ENCODE peak calls at places on chromosomes 12 and 14, in nine cellular contexts. X, V, B, Z, Q, A, L, G and J are unnamed samples.

GRCh38 chr12:109612975-109613502 is 39.4 kb downstream of the MVK start:
- DNase-seq in X (no peak), V (no peak), B (peak; percentile 55), Z (no peak), Q (no peak), A (no peak), L (no peak), G (no peak), J (no peak)

GRCh38 chr12:30134229-30134628 is 350.5 kb upstream of the TMTC1 start:
- DNase-seq in X (no peak), V (no peak), B (peak; percentile 49), Z (no peak), Q (no peak), A (no peak), L (no peak), G (no peak), J (no peak)

GRCh38 chr12:3990356-3990975 is 117.3 kb upstream of the PARP11 start:
- DNase-seq in X (no peak), V (no peak), B (no peak), Z (no peak), Q (no peak), A (no peak), L (no peak), G (no peak), J (no peak)

GRCh38 chr12:67754933-67755697 is 106.6 kb downstream of the DYRK2 start:
- DNase-seq in X (no peak), V (peak; percentile 20), B (no peak), Z (no peak), Q (no peak), A (peak; percentile 38), L (peak; percentile 53), G (no peak), J (no peak)

GRCh38 chr12:82942521-82942920 is 255.8 kb downstream of the TMTC2 start:
- DNase-seq in X (no peak), V (no peak), B (no peak), Z (no peak), Q (no peak), A (no peak), L (no peak), G (no peak), J (no peak)

GRCh38 chr12:44972746-44973421 is 78.0 kb downstream of the DBX2 start:
- DNase-seq in X (no peak), V (no peak), B (peak; percentile 34), Z (no peak), Q (no peak), A (no peak), L (no peak), G (no peak), J (peak; percentile 23)

GRCh38 chr14:66379116-66379515 is 107.1 kb upstream of the CCDC196 start:
- DNase-seq in X (no peak), V (peak; percentile 25), B (no peak), Z (no peak), Q (no peak), A (peak; percentile 33), L (peak; percentile 56), G (no peak), J (peak; percentile 84)

GRCh38 chr12:3491938-3492867 is 1.2 kb downstream of the PRMT8 start:
- DNase-seq in X (no peak), V (peak; percentile 40), B (peak; percentile 38), Z (peak; percentile 80), Q (peak; percentile 16), A (peak; percentile 62), L (peak; percentile 65), G (no peak), J (peak; percentile 72)

GRCh38 chr12:100827901-100828520 is 33.4 kb downstream of the ANO4 start:
- DNase-seq in X (no peak), V (no peak), B (peak; percentile 51), Z (no peak), Q (no peak), A (no peak), L (no peak), G (no peak), J (peak; percentile 14)

GRCh38 chr12:81976661-81977060 is 217.5 kb upstream of the PPFIA2 start:
- DNase-seq in X (no peak), V (no peak), B (no peak), Z (no peak), Q (no peak), A (no peak), L (no peak), G (no peak), J (no peak)

GRCh38 chr12:21026302-21026701 is 104.7 kb upstream of the SLCO1B1 start:
- DNase-seq in X (no peak), V (no peak), B (peak; percentile 15), Z (no peak), Q (no peak), A (no peak), L (no peak), G (no peak), J (no peak)

GRCh38 chr12:54662028-54662427 is 13.9 kb upstream of the DCD start:
- DNase-seq in X (no peak), V (no peak), B (no peak), Z (no peak), Q (no peak), A (no peak), L (no peak), G (no peak), J (no peak)

DNA sequence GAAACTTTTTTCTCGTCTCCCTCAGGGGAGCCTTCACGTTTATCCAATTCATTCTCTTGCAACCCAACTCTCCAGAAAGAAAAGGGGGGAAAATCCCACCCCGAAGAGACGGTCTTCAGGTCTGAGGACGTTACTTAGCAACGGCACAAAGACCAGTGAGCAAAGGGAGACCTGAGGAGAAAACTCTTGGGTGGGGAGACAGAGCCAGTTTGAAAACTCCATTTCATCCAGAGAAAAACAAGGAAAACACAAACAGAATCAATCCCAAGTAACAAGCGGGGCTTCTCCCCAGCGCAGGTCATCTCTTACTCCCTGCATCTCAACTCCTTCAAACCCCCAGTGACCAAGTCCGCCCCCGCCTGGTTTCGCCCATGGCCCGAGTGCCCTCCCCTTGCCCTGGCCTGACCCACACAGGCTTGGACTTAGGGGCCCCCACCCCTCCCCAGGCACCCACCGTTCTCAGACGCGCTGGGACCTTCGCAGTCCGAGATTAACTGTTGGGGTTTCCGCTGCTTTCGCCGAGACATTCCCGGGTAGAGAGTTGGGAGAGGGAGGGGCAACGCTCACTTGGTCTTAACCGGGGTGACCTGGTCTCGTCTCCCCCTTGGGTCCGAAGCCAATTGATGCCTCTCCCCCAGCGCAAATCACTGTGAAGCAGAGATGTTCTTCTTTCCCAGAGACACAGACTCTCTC is 10.4 kb upstream of the SALL2 start:
- DNase-seq in X (no peak), V (no peak), B (no peak), Z (no peak), Q (no peak), A (no peak), L (no peak), G (no peak), J (no peak)
- H3K4me3 ChIP-seq in X (peak overlapping the region; percentile 33), V (peak overlapping the region; percentile 58), B (no peak overlapping the region), Z (no peak overlapping the region), Q (peak overlapping the region; percentile 4), A (peak overlapping the region; percentile 15), L (peak overlapping the region; percentile 37), G (no peak overlapping the region), J (peak overlapping the region; percentile 45)

GRCh38 chr12:118315821-118316220 is 56.9 kb downstream of the TAOK3 start:
- DNase-seq in X (no peak), V (no peak), B (no peak), Z (no peak), Q (no peak), A (no peak), L (no peak), G (no peak), J (no peak)

GRCh38 chr12:118317729-118318128 is 55.0 kb downstream of the TAOK3 start:
- DNase-seq in X (no peak), V (no peak), B (no peak), Z (no peak), Q (no peak), A (no peak), L (no peak), G (no peak), J (no peak)

GRCh38 chr12:118319627-118320026 is 53.1 kb downstream of the TAOK3 start:
- DNase-seq in X (no peak), V (no peak), B (no peak), Z (no peak), Q (no peak), A (no peak), L (no peak), G (no peak), J (no peak)

DNA sequence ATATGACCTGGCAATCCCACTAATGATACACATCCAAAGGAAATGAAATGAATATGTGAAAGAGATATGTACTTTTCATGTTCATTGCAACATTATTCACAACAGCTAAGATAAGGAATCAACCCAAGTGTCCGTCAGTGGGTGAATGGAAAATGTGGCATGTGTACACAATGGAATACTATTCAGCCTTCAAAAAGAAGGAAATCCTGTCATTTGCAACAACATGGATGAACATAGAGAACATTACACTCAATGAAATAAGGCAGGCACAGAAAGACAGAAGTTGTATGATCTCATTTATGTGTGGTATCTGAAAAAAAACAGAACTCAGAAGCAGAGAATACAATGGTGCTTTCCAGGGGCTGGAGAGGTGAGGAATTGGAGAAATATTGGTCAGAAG is 54.0 kb downstream of the TAOK3 start:
- DNase-seq in X (no peak), V (no peak), B (no peak), Z (no peak), Q (no peak), A (no peak), L (no peak), G (no peak), J (no peak)
- H3K4me3 ChIP-seq in X (no peak overlapping the region), V (no peak overlapping the region), B (no peak overlapping the region), Z (no peak overlapping the region), Q (no peak overlapping the region), A (no peak overlapping the region), L (no peak overlapping the region), G (no peak overlapping the region), J (no peak overlapping the region)

DNA sequence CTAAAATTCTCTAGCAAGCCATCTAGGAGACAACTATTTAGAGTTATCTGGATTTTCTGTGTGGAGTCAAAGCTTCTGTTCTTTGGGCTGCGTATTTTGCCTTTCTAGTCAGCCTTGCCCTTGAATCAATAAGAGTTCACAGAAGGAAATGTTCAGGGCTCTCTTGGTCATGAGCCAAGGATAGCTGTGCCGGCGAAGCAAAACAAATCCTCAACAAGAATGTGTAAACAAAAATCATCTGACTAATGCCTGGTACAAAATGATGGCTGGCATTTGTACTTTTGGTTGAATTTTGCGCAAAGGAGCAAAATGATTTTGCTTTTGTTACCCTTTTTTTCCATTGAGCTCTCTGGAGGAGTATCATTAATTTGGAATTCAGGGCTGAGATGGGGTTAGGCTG is 171.1 kb downstream of the DACT1 start:
- DNase-seq in X (no peak), V (no peak), B (peak; percentile 55), Z (no peak), Q (no peak), A (no peak), L (no peak), G (no peak), J (peak; percentile 34)
- H3K4me3 ChIP-seq in X (no peak overlapping the region), V (no peak overlapping the region), B (no peak overlapping the region), Z (no peak overlapping the region), Q (no peak overlapping the region), A (no peak overlapping the region), L (no peak overlapping the region), G (no peak overlapping the region), J (no peak overlapping the region)

DNA sequence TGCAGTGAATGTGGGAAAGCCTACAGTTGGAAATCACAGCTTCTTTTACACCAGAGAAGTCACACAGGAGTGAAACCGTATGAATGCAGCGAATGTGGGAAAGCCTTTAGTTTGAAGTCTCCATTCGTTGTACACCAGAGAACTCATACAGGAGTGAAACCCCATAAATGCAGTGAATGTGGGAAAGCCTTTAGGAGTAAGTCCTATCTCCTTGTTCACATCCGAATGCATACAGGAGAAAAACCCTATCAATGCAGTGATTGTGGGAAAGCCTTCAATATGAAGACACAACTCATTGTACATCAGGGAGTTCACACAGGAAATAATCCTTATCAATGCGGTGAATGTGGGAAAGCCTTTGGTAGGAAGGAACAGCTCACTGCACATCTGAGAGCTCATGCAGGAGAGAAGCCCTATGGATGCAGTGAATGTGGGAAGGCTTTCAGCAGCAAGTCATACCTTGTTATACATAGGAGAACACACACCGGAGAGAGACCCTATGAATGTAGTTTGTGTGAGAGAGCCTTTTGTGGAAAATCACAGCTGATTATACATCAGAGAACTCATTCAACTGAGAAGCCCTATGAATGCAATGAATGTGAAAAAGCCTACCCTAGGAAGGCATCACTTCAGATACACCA is 24.6 kb downstream of the ZNF26 start:
- DNase-seq in X (no peak), V (no peak), B (peak; percentile 54), Z (no peak), Q (no peak), A (no peak), L (no peak), G (no peak), J (no peak)
- H3K4me3 ChIP-seq in X (no peak overlapping the region), V (no peak overlapping the region), B (no peak overlapping the region), Z (no peak overlapping the region), Q (no peak overlapping the region), A (peak overlapping the region; percentile 14), L (no peak overlapping the region), G (no peak overlapping the region), J (no peak overlapping the region)